ENCODE peak calls at places on chromosomes 1 and 21, in nine cellular contexts. K is cardiac muscle cell; P is stomach; Y is omental fat pad; U is endothelial cell of umbilical vein; J is CD8-positive, alpha-beta T cell; X is psoas muscle; Q is HL-60; M is progenitor cell of endocrine pancreas. N is an unnamed sample.

GRCh38 chr1:206029484-206029883 is 5.8 kb upstream of the CTSE start:
- DNase-seq in Y (peak; percentile 43), K (no peak), U (no peak), J (no peak), Q (no peak), P (no peak), X (peak; percentile 77), M (no peak), N (no peak)

GRCh38 chr1:23977854-23978191 is 2.3 kb downstream of the SRSF10 start:
- DNase-seq in Q (peak; percentile 20), X (no peak), J (no peak), K (no peak), U (no peak), M (no peak), P (no peak), Y (no peak), N (no peak)

GRCh38 chr1:198408716-198409115 is 131.8 kb downstream of the ATP6V1G3 start:
- DNase-seq in J (no peak), U (no peak), K (no peak), Q (no peak), P (no peak), Y (no peak), M (no peak), X (no peak), N (no peak)

GRCh38 chr21:28614816-28615215 is 377.9 kb downstream of the LTN1 start:
- DNase-seq in Y (no peak), P (no peak), J (no peak), U (no peak), X (no peak), K (no peak), Q (no peak), M (no peak), N (no peak)

GRCh38 chr21:33948096-33948950 is 32.7 kb upstream of the ATP5PO start:
- DNase-seq in P (peak; percentile 72), Y (no peak), X (peak; percentile 67), J (peak; percentile 77), K (peak; percentile 82), M (peak; percentile 39), U (peak; percentile 39), Q (no peak), N (peak; percentile 82)

GRCh38 chr21:43308511-43309283 is 118.2 kb downstream of the SIK1 start:
- DNase-seq in U (no peak), J (no peak), K (no peak), M (no peak), X (no peak), Y (no peak), Q (no peak), P (no peak), N (no peak)

GRCh38 chr21:33884361-33885157 is 31.0 kb downstream of the ATP5PO start:
- DNase-seq in P (no peak), J (no peak), U (no peak), Y (no peak), M (no peak), X (no peak), Q (no peak), K (no peak), N (no peak)

GRCh38 chr1:177505905-177506590 is 335.3 kb downstream of the BRINP2 start:
- DNase-seq in X (no peak), U (peak; percentile 45), J (no peak), K (no peak), P (no peak), Y (no peak), M (no peak), Q (no peak), N (no peak)

GRCh38 chr1:111515291-111516007 is 12.0 kb upstream of the ADORA3 start:
- DNase-seq in P (peak; percentile 44), M (no peak), U (peak; percentile 65), J (no peak), X (peak; percentile 80), Y (peak; percentile 44), K (no peak), Q (peak; percentile 27), N (no peak)

GRCh38 chr1:71521655-71522264 is 440.9 kb upstream of the ZRANB2 start:
- DNase-seq in U (peak; percentile 52), K (peak; percentile 59), Y (no peak), P (peak; percentile 39), X (no peak), M (no peak), Q (no peak), J (no peak), N (no peak)

GRCh38 chr1:100624886-100625430 is 87.0 kb downstream of the GPR88 start:
- DNase-seq in X (no peak), J (no peak), P (no peak), K (no peak), Y (no peak), U (no peak), Q (no peak), M (no peak), N (no peak)

GRCh38 chr1:202159534-202160371 is 649 bp downstream of the PTPN7 start:
- DNase-seq in U (no peak), K (no peak), Y (no peak), J (no peak), M (no peak), X (no peak), P (no peak), Q (peak; percentile 62), N (peak; percentile 68)

GRCh38 chr1:10686404-10687040 is 109.9 kb downstream of the CASZ1 start:
- DNase-seq in M (no peak), X (no peak), K (no peak), P (no peak), J (no peak), Y (no peak), Q (no peak), U (no peak), N (no peak)

GRCh38 chr1:173223031-173223380 is 15.9 kb upstream of the TNFSF4 start:
- DNase-seq in M (no peak), U (no peak), Q (no peak), P (no peak), X (no peak), Y (no peak), J (no peak), K (no peak), N (no peak)
- TF ChIP-seq CTCF in M (no peak), U (no peak), Q (no peak), P (no peak), X (no peak), Y (no peak), J (no peak), K (no peak), N (no peak)

GRCh38 chr21:30838536-30838935 is 9.0 kb upstream of the KRTAP7-1 start:
- DNase-seq in U (no peak), Q (no peak), X (no peak), Y (no peak), J (no peak), K (no peak), M (no peak), P (no peak), N (no peak)

GRCh38 chr21:30842990-30843389 is 13.4 kb upstream of the KRTAP7-1 start:
- DNase-seq in U (no peak), Y (no peak), K (no peak), J (no peak), P (no peak), M (no peak), Q (no peak), X (no peak), N (no peak)

DNA sequence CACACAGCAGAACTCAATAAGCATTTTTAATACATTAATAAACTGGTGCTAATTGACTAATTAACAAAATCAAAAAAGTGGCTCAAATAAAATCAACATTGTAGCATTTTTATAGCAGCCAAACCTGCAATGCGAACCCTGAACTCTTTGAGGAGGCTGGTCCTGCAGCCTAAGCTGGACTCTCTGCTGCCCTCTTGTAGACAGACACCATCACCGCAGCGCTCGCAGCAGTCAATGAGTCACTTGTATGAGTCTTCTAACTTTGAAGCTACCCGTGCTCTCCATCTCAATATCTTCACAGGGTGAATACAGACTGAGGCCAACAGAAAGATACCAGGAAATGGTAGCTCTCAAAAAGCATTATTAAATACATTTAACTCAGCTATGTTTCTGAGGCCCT is 9.7 kb upstream of the KRTAP7-1 start:
- DNase-seq in K (peak; percentile 62), J (no peak), P (no peak), M (peak; percentile 33), Q (no peak), Y (no peak), X (no peak), U (no peak), N (no peak)
- TF ChIP-seq CTCF in K (no peak), J (no peak), P (no peak), M (peak; percentile 75), Q (peak; percentile 34), Y (no peak), X (no peak), U (no peak), N (no peak)

GRCh38 chr1:160282807-160283206 is 2.1 kb downstream of the PEX19 start:
- DNase-seq in Q (no peak), Y (no peak), U (no peak), M (no peak), X (no peak), K (no peak), P (no peak), J (no peak), N (no peak)
- TF ChIP-seq CTCF in Q (no peak), Y (no peak), U (no peak), M (no peak), X (no peak), K (no peak), P (no peak), J (no peak), N (no peak)

GRCh38 chr21:42279341-42279871 is 35.8 kb downstream of the TFF3 start:
- DNase-seq in K (no peak), M (no peak), X (no peak), Q (no peak), Y (no peak), J (no peak), P (no peak), U (no peak), N (no peak)

GRCh38 chr21:42276076-42276475 is 39.1 kb downstream of the TFF3 start:
- DNase-seq in K (no peak), M (no peak), X (no peak), Y (no peak), J (no peak), Q (no peak), P (no peak), U (no peak), N (no peak)

GRCh38 chr21:42278750-42279149 is 36.5 kb downstream of the TFF3 start:
- DNase-seq in Q (no peak), M (no peak), Y (no peak), P (no peak), X (peak; percentile 22), J (no peak), K (no peak), U (no peak), N (no peak)

GRCh38 chr21:42277593-42277992 is 37.6 kb downstream of the TFF3 start:
- DNase-seq in M (no peak), P (no peak), Y (no peak), J (no peak), U (peak; percentile 77), X (no peak), Q (no peak), K (no peak), N (no peak)

DNA sequence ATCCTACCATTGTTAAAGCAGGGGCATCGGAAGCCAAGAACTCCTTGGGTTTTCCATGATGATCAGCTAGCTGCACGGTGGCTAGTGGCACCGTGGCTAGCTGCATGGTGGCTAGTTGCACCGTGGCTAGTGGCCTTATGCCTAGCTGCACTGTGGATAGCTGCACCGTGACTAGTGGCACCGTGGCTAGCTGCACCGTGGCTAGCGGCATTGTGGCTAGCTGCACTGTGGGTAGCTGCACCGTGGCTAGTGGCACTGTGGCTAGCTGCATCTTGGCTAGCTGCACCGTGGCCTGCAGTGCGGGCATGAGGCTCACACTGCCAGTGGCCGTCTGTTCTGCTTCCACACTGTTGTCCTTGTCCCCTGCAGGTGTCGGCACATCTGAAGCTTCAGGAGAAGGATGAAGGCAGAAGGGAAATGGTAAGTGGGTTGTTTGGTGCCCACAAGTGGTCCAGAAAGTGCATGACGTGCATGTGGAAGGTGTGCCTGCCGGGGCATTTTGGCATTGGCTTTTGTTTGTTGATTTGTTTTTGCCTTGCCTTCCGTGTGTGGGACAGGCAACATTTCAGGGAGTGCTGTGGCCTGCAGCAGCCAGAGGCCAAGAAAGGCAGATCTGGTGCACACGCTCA is 38.6 kb downstream of the TFF3 start:
- DNase-seq in Q (no peak), P (no peak), M (no peak), K (no peak), U (no peak), J (no peak), X (no peak), Y (no peak), N (no peak)
- TF ChIP-seq CTCF in Q (no peak), P (no peak), M (peak; percentile 12), K (peak; percentile 8), U (no peak), J (no peak), X (no peak), Y (no peak), N (no peak)

N was measured in natural killer cell.